ENCODE peak calls at places on chromosome 4, in seven cellular contexts. N is amniotic epithelial cell, T is GM04504, C is EL, W is fibroblast of mammary gland, X is WERI-Rb-1, U is HCT116. A is an unnamed sample.

GRCh38 chr4:145735330-145735638 is 55.3 kb downstream of the C4orf51 start:
- DNase-seq in T (peak), W (peak), N (peak), X (no peak), C (peak), U (no peak), A (peak)

GRCh38 chr4:17111959-17112659 is 213.7 kb upstream of the LDB2 start:
- DNase-seq in W (peak), T (no peak), N (no peak), X (peak), U (no peak), C (peak), A (no peak)

GRCh38 chr4:128379860-128380259 is 92.2 kb upstream of the PGRMC2 start:
- DNase-seq in X (peak), T (no peak), W (peak), U (no peak), N (peak), C (peak), A (peak)

GRCh38 chr4:6278801-6279197 is 9.1 kb downstream of the WFS1 start:
- DNase-seq in W (peak), C (no peak), T (no peak), N (peak), U (no peak), X (no peak), A (peak)

GRCh38 chr4:36244257-36245084 is at the start of gene ARAP2:
- DNase-seq in U (peak), N (peak), X (peak), C (no peak), W (peak), T (no peak), A (no peak)

GRCh38 chr4:145545538-145546224 is 64.0 kb downstream of the SMAD1 start:
- DNase-seq in X (no peak), N (peak), C (peak), T (peak), W (peak), U (peak), A (peak)

GRCh38 chr4:122224348-122224747 is 72.2 kb downstream of the BLTP1 start:
- DNase-seq in X (peak), C (peak), T (peak), U (no peak), W (peak), N (peak), A (peak)

GRCh38 chr4:114136067-114136466 is 156.6 kb upstream of the ARSJ start:
- DNase-seq in C (peak), W (peak), U (no peak), T (peak), N (peak), X (no peak), A (no peak)

GRCh38 chr4:189659302-189659701 is 281.4 kb upstream of the FRG1 start:
- DNase-seq in W (no peak), T (no peak), C (no peak), X (no peak), U (no peak), N (no peak), A (no peak)

GRCh38 chr4:34733185-34733916 is 1511.0 kb downstream of the ARAP2 start:
- DNase-seq in W (peak), U (no peak), C (no peak), X (no peak), T (no peak), N (peak), A (no peak)

GRCh38 chr4:40630335-40631021 is 814 bp upstream of the RBM47 start:
- DNase-seq in C (no peak), X (no peak), W (no peak), T (no peak), U (peak), N (peak), A (no peak)

GRCh38 chr4:166501941-166502382 is 628.9 kb downstream of the TLL1 start:
- DNase-seq in W (peak), U (peak), X (peak), N (peak), T (no peak), C (no peak), A (peak)

GRCh38 chr4:8769645-8770517 is 101.8 kb downstream of the HMX1 start:
- DNase-seq in N (no peak), T (no peak), U (no peak), W (no peak), C (no peak), X (no peak), A (no peak)

GRCh38 chr4:99710681-99711345 is 53.2 kb upstream of the C4orf54 start:
- DNase-seq in X (no peak), C (no peak), W (peak), U (no peak), N (no peak), T (no peak), A (peak)

GRCh38 chr4:46956451-46956850 is 36.9 kb downstream of the GABRA4 start:
- DNase-seq in U (no peak), W (no peak), C (no peak), T (no peak), N (no peak), X (no peak), A (no peak)

GRCh38 chr4:18954538-18954937 is 933.0 kb upstream of the LCORL start:
- DNase-seq in T (no peak), N (no peak), W (no peak), U (no peak), C (no peak), X (no peak), A (no peak)

A was measured in fibroblast of villous mesenchyme.